ENCODE peak calls at places on chromosomes 13 and 19, in nine cellular contexts. N is gastrocnemius medialis, E is body of pancreas, O is uterus, X is spleen, Z is tibial nerve, B is lower leg skin, Y is adrenal gland, A is heart left ventricle. S is an unnamed sample.

GRCh38 chr13:85230754-85231153 is 568.5 kb downstream of the SLITRK6 start:
- DNase-seq in N (no peak), E (no peak), O (no peak), X (no peak), Z (no peak), B (no peak), Y (no peak), A (no peak), S (no peak)

GRCh38 chr13:73656863-73657262 is 477.3 kb downstream of the KLF12 start:
- DNase-seq in N (no peak), E (no peak), O (no peak), X (no peak), Z (no peak), B (no peak), Y (no peak), A (no peak), S (no peak)

GRCh38 chr13:73274147-73274546 is 215.3 kb downstream of the KLF5 start:
- DNase-seq in N (no peak), E (no peak), O (no peak), X (no peak), Z (no peak), B (no peak), Y (no peak), A (no peak), S (no peak)

GRCh38 chr13:109729031-109729870 is 57.1 kb downstream of the IRS2 start:
- DNase-seq in N (no peak), E (no peak), O (no peak), X (no peak), Z (no peak), B (no peak), Y (no peak), A (no peak), S (no peak)

GRCh38 chr19:4524808-4525562 is 6.7 kb upstream of the PLIN4 start:
- DNase-seq in N (peak), E (peak), O (peak), X (peak), Z (peak), B (peak), Y (no peak), A (peak), S (peak)

GRCh38 chr13:37747071-37747612 is 122.4 kb downstream of the TRPC4 start:
- DNase-seq in N (no peak), E (no peak), O (no peak), X (no peak), Z (no peak), B (no peak), Y (no peak), A (no peak), S (no peak)

GRCh38 chr19:38924383-38924782 is 6.2 kb downstream of the SARS2 start:
- DNase-seq in N (no peak), E (no peak), O (no peak), X (peak), Z (no peak), B (no peak), Y (no peak), A (no peak), S (no peak)

GRCh38 chr13:65093352-65093751 is 2136.8 kb downstream of the PCDH9 start:
- DNase-seq in N (no peak), E (no peak), O (no peak), X (no peak), Z (no peak), B (no peak), Y (no peak), A (no peak), S (no peak)

GRCh38 chr13:45413826-45414312 is 4.3 kb downstream of the SLC25A30 start:
- DNase-seq in N (no peak), E (no peak), O (no peak), X (no peak), Z (no peak), B (no peak), Y (no peak), A (no peak), S (no peak)

GRCh38 chr19:33207903-33208302 is 13.8 kb downstream of the LRP3 start:
- DNase-seq in N (no peak), E (no peak), O (no peak), X (no peak), Z (no peak), B (no peak), Y (no peak), A (no peak), S (no peak)

GRCh38 chr19:28026636-28027035 is 1186.3 kb downstream of the UQCRFS1 start:
- DNase-seq in N (no peak), E (no peak), O (no peak), X (no peak), Z (no peak), B (no peak), Y (no peak), A (no peak), S (no peak)

GRCh38 chr13:58300224-58300623 is 668.7 kb downstream of the PCDH17 start:
- DNase-seq in N (no peak), E (no peak), O (no peak), X (no peak), Z (no peak), B (no peak), Y (no peak), A (no peak), S (no peak)

GRCh38 chr13:112959206-112959605 is 9.8 kb upstream of the MCF2L start:
- DNase-seq in N (no peak), E (no peak), O (no peak), X (peak), Z (no peak), B (no peak), Y (peak), A (peak), S (no peak)

GRCh38 chr19:4506449-4507149 is 11.7 kb downstream of the PLIN4 start:
- DNase-seq in N (no peak), E (no peak), O (no peak), X (no peak), Z (no peak), B (no peak), Y (no peak), A (no peak), S (peak)

GRCh38 chr19:23482829-23483228 is 87.6 kb upstream of the ZNF91 start:
- DNase-seq in N (no peak), E (no peak), O (no peak), X (no peak), Z (no peak), B (no peak), Y (no peak), A (no peak), S (no peak)

GRCh38 chr13:42497798-42498197 is 76.2 kb upstream of the TNFSF11 start:
- DNase-seq in N (no peak), E (no peak), O (no peak), X (no peak), Z (no peak), B (no peak), Y (no peak), A (no peak), S (no peak)

GRCh38 chr13:36430247-36431203 is 1.8 kb upstream of the CCNA1 start:
- DNase-seq in N (no peak), E (peak), O (peak), X (no peak), Z (no peak), B (no peak), Y (no peak), A (no peak), S (no peak)

GRCh38 chr19:35048911-35049411 is 7.4 kb downstream of the HPN start:
- DNase-seq in N (peak), E (peak), O (no peak), X (no peak), Z (no peak), B (no peak), Y (peak), A (peak), S (no peak)

GRCh38 chr13:109985871-109986270 is 199.5 kb upstream of the IRS2 start:
- DNase-seq in N (no peak), E (no peak), O (no peak), X (no peak), Z (no peak), B (no peak), Y (no peak), A (no peak), S (peak)

GRCh38 chr19:57441979-57442752 is 7.0 kb downstream of the ZNF749 start:
- DNase-seq in N (no peak), E (no peak), O (no peak), X (no peak), Z (no peak), B (no peak), Y (no peak), A (no peak), S (no peak)

GRCh38 chr19:33302175-33302973 is at the start of gene CEBPA:
- DNase-seq in N (peak), E (peak), O (peak), X (peak), Z (peak), B (no peak), Y (peak), A (peak), S (peak)

GRCh38 chr13:53637971-53638547 is 609.4 kb downstream of the OLFM4 start:
- DNase-seq in N (no peak), E (no peak), O (no peak), X (no peak), Z (no peak), B (no peak), Y (no peak), A (no peak), S (no peak)

GRCh38 chr13:110923086-110923485 is 8.2 kb upstream of the ANKRD10 start:
- DNase-seq in N (no peak), E (no peak), O (no peak), X (no peak), Z (no peak), B (no peak), Y (no peak), A (no peak), S (no peak)

GRCh38 chr19:8259922-8260247 is 48.3 kb downstream of the CD320 start:
- DNase-seq in N (no peak), E (peak), O (no peak), X (peak), Z (no peak), B (no peak), Y (no peak), A (no peak), S (no peak)

GRCh38 chr19:8571006-8571411 is 6.2 kb downstream of the MYO1F start:
- DNase-seq in N (peak), E (no peak), O (no peak), X (peak), Z (no peak), B (no peak), Y (peak), A (peak), S (peak)

GRCh38 chr13:39347926-39348901 is 254.8 kb downstream of the LHFPL6 start:
- DNase-seq in N (no peak), E (no peak), O (no peak), X (no peak), Z (no peak), B (no peak), Y (no peak), A (peak), S (no peak)

GRCh38 chr19:51600940-51601575 is 29.1 kb downstream of the SIGLEC5 start:
- DNase-seq in N (no peak), E (no peak), O (no peak), X (peak), Z (no peak), B (no peak), Y (no peak), A (no peak), S (no peak)

GRCh38 chr13:100044936-100045335 is 44.0 kb upstream of the PCCA start:
- DNase-seq in N (no peak), E (no peak), O (no peak), X (no peak), Z (no peak), B (no peak), Y (no peak), A (no peak), S (no peak)

GRCh38 chr13:102136735-102137296 is 265.0 kb downstream of the FGF14 start:
- DNase-seq in N (no peak), E (no peak), O (no peak), X (no peak), Z (no peak), B (no peak), Y (no peak), A (no peak), S (no peak)

GRCh38 chr19:47651691-47652090 is 42.8 kb downstream of the BICRA start:
- DNase-seq in N (no peak), E (no peak), O (no peak), X (no peak), Z (no peak), B (no peak), Y (no peak), A (no peak), S (no peak)

GRCh38 chr13:101941095-101941777 is 460.6 kb downstream of the FGF14 start:
- DNase-seq in N (no peak), E (no peak), O (no peak), X (no peak), Z (no peak), B (no peak), Y (no peak), A (no peak), S (no peak)

GRCh38 chr19:1621021-1621420 is 15.8 kb upstream of the UQCR11 start:
- DNase-seq in N (no peak), E (no peak), O (no peak), X (no peak), Z (no peak), B (no peak), Y (no peak), A (no peak), S (no peak)

GRCh38 chr19:1622007-1622406 is 16.7 kb upstream of the UQCR11 start:
- DNase-seq in N (no peak), E (no peak), O (no peak), X (no peak), Z (no peak), B (no peak), Y (no peak), A (no peak), S (no peak)

GRCh38 chr19:1621574-1621973 is 16.3 kb upstream of the UQCR11 start:
- DNase-seq in N (no peak), E (no peak), O (no peak), X (no peak), Z (no peak), B (no peak), Y (no peak), A (no peak), S (no peak)

GRCh38 chr19:1624458-1624857 is 19.2 kb upstream of the UQCR11 start:
- DNase-seq in N (no peak), E (peak), O (no peak), X (peak), Z (no peak), B (peak), Y (no peak), A (peak), S (peak)

DNA sequence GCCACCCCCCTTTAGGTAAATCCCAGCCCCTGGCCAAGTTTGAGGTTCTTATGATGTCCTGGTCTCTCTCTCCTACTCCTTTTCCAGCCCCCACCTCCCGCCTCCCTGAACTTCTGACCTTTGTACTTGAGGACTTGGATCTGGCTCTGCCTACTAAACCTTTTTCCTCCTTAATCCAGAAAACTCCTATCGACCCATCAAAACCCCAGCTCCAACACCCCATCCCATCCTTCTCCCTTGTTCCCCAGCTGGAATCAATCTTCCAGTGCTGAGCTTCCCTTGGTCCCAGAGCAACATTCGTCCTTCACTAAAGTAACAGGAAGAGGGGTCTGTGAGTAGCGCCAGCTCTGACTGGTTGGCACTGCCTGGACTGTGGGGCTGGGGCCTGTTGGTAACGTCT is 17.3 kb upstream of the UQCR11 start:
- DNase-seq in N (no peak), E (no peak), O (no peak), X (no peak), Z (no peak), B (no peak), Y (no peak), A (no peak), S (no peak)
- TF ChIP-seq POLR2A in N (no peak), E (no peak), O (no peak), X (no peak), Z (no peak), B (no peak), Y (no peak), A (no peak), S (no peak)

GRCh38 chr19:54455786-54456422 is 6.9 kb downstream of the LENG8 start:
- DNase-seq in N (no peak), E (no peak), O (no peak), X (no peak), Z (no peak), B (no peak), Y (no peak), A (no peak), S (no peak)
- TF ChIP-seq POLR2A in N (no peak), E (no peak), O (no peak), X (no peak), Z (no peak), B (no peak), Y (no peak), A (no peak), S (no peak)

GRCh38 chr19:45391346-45391745 is 13.5 kb downstream of the PPP1R13L start:
- DNase-seq in N (no peak), E (no peak), O (no peak), X (no peak), Z (no peak), B (no peak), Y (no peak), A (no peak), S (no peak)
- TF ChIP-seq POLR2A in N (no peak), E (no peak), O (no peak), X (no peak), Z (no peak), B (no peak), Y (no peak), A (no peak), S (no peak)

GRCh38 chr19:2945575-2946184 is 909 bp upstream of the ZNF77 start:
- DNase-seq in N (no peak), E (no peak), O (no peak), X (no peak), Z (no peak), B (no peak), Y (no peak), A (no peak), S (no peak)
- TF ChIP-seq POLR2A in N (no peak), E (no peak), O (no peak), X (no peak), Z (no peak), B (no peak), Y (no peak), A (no peak), S (no peak)

GRCh38 chr19:48962849-48963165 is 2.3 kb upstream of the FTL start:
- DNase-seq in N (no peak), E (no peak), O (no peak), X (no peak), Z (no peak), B (no peak), Y (no peak), A (no peak), S (no peak)
- TF ChIP-seq POLR2A in N (no peak), E (no peak), O (no peak), X (no peak), Z (no peak), B (no peak), Y (no peak), A (no peak), S (no peak)

DNA sequence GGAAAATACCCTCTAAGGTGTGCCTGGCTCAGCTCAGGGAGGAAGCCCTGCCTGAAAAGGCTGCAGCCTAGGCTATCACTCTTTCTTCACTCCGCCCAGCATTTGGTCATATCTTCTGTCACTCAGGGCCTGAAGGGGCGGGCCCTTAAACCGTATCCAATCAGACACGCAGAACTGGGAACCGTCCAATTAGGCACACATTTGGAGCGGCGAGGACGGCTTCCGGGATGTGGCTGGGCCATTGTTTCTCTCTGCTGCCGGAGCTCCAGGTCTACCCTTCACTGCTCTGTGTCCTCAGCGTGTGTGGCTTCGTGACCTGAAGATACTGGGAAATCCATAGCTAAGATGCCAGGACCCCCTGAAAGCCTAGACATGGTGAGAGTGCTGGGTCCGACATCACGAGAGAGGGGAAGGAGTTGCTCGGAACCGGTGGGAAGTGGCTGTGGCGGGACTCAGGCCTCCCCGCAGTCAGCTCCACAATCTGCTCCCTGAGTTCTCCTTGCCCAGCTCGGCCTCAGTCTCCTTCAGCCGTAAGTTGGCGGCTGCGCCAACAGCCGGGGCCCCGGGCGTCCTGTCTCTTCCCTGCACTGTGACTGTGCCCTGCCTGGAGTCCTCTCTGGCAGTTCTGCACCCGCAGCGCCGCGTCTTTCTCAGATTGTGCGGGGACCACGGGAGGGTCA is at the start of gene ZNF493:
- DNase-seq in N (peak), E (peak), O (peak), X (peak), Z (peak), B (peak), Y (peak), A (peak), S (peak)
- TF ChIP-seq POLR2A in N (peak), E (peak), O (peak), X (no peak), Z (peak), B (no peak), Y (peak), A (peak), S (peak)

GRCh38 chr13:106569233-106570095 is 1.5 kb upstream of the ARGLU1 start:
- DNase-seq in N (no peak), E (no peak), O (no peak), X (no peak), Z (no peak), B (no peak), Y (no peak), A (no peak), S (no peak)

GRCh38 chr13:106573279-106573831 is 5.4 kb upstream of the ARGLU1 start:
- DNase-seq in N (peak), E (no peak), O (peak), X (no peak), Z (no peak), B (peak), Y (peak), A (no peak), S (no peak)

GRCh38 chr13:106567421-106568224 is at the start of gene ARGLU1:
- DNase-seq in N (peak), E (peak), O (peak), X (peak), Z (peak), B (peak), Y (peak), A (peak), S (peak)

GRCh38 chr13:106568225-106569003 is 477 bp upstream of the ARGLU1 start:
- DNase-seq in N (no peak), E (no peak), O (no peak), X (no peak), Z (no peak), B (no peak), Y (no peak), A (no peak), S (no peak)

DNA sequence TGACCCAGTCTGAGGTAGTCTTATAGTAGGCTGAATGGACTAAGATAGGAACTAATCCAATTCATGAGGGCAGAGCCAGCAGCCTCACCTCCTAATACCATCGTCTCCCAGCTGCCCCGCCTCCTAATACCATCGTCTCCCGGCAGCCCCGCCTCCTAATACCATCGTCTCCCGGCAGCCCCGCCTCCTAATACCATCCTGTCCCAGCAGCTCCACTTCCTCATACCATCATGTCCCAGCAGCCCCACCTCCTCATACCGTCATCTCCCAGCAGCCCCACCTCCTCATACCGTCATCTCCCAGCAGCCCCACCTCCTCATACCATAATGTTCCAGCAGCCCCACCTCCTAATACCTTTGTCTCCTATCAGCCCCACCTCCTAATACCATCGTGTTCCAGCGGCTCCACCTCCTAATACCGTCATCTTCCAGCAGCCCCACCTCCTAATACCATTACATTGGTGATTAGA is 2.5 kb upstream of the ARGLU1 start:
- DNase-seq in N (peak), E (peak), O (peak), X (peak), Z (peak), B (peak), Y (peak), A (peak), S (peak)
- TF ChIP-seq POLR2A in N (no peak), E (peak), O (no peak), X (no peak), Z (no peak), B (no peak), Y (no peak), A (peak), S (no peak)